ENCODE peak calls at places on chromosomes 12 and 14, in nine cellular contexts. Q, B, Z, U, K, I, J, A and V are unnamed samples.

GRCh38 chr12:30756074-30756473 is 1.3 kb upstream of the CAPRIN2 start:
- DNase-seq in K (no peak), I (no peak), Q (no peak), A (no peak), U (no peak), J (no peak), B (no peak), Z (no peak), V (no peak)

GRCh38 chr14:100826371-100827139 is 637 bp downstream of the MEG3 start:
- DNase-seq in J (peak; percentile 15), Z (no peak), Q (no peak), B (no peak), U (no peak), A (no peak), I (no peak), K (no peak), V (no peak)

GRCh38 chr14:23930742-23931141 is 22.8 kb upstream of the DHRS4 start:
- DNase-seq in U (no peak), B (no peak), Q (no peak), A (no peak), J (peak; percentile 83), K (peak; percentile 7), I (no peak), Z (no peak), V (no peak)

GRCh38 chr14:61699092-61699491 is 3.8 kb downstream of the HIF1A start:
- DNase-seq in U (peak; percentile 41), J (peak; percentile 65), Z (no peak), Q (no peak), I (no peak), B (no peak), K (no peak), A (no peak), V (no peak)

GRCh38 chr12:2364566-2365165 is 311.9 kb downstream of the CACNA1C start:
- DNase-seq in K (no peak), B (no peak), A (peak; percentile 54), J (no peak), U (no peak), I (no peak), Q (no peak), Z (no peak), V (no peak)

GRCh38 chr14:37428954-37429353 is 166.1 kb downstream of the FOXA1 start:
- DNase-seq in K (peak; percentile 59), U (no peak), Q (no peak), B (no peak), A (no peak), J (no peak), Z (no peak), I (no peak), V (no peak)

GRCh38 chr14:90381011-90381790 is 15.6 kb upstream of the CALM1 start:
- DNase-seq in I (no peak), B (no peak), Q (no peak), Z (peak; percentile 36), A (no peak), U (no peak), J (peak; percentile 46), K (no peak), V (no peak)

GRCh38 chr14:52117433-52117832 is 48.6 kb upstream of the NID2 start:
- DNase-seq in A (no peak), Q (no peak), U (no peak), I (no peak), K (no peak), J (peak; percentile 42), Z (no peak), B (no peak), V (no peak)

GRCh38 chr12:81077329-81077685 is 572 bp upstream of the ACSS3 start:
- DNase-seq in Q (peak; percentile 66), I (peak; percentile 35), A (no peak), Z (peak; percentile 25), K (no peak), U (no peak), J (peak; percentile 29), B (no peak), V (no peak)

GRCh38 chr12:112813836-112814235 is 22.3 kb downstream of the RPH3A start:
- DNase-seq in U (no peak), B (no peak), J (no peak), A (no peak), I (no peak), Z (no peak), Q (no peak), K (no peak), V (no peak)

GRCh38 chr14:55352201-55352600 is 59.4 kb downstream of the ATG14 start:
- DNase-seq in J (no peak), I (no peak), U (no peak), K (no peak), Q (no peak), A (no peak), B (no peak), Z (no peak), V (no peak)

GRCh38 chr14:105805701-105806100 is 279.3 kb downstream of the TMEM121 start:
- DNase-seq in U (no peak), Z (no peak), Q (no peak), B (no peak), I (no peak), K (no peak), A (no peak), J (no peak), V (no peak)

GRCh38 chr14:99883866-99884650 is 90.8 kb downstream of the EML1 start:
- DNase-seq in I (no peak), B (no peak), J (no peak), U (no peak), Q (no peak), Z (no peak), A (no peak), K (no peak), V (no peak)

GRCh38 chr14:104243200-104243599 is 104.8 kb downstream of the KIF26A start:
- DNase-seq in Q (no peak), U (no peak), A (no peak), B (no peak), I (no peak), J (no peak), K (no peak), Z (no peak), V (no peak)

GRCh38 chr14:23105348-23105824 is 597 bp upstream of the CIROP start:
- DNase-seq in A (no peak), K (no peak), J (no peak), Q (no peak), B (no peak), I (no peak), U (no peak), Z (no peak), V (peak; percentile 3)

GRCh38 chr14:43786066-43786762 is 720.9 kb downstream of the FSCB start:
- DNase-seq in K (no peak), A (no peak), U (no peak), J (no peak), Q (no peak), I (no peak), Z (no peak), B (no peak), V (no peak)

GRCh38 chr12:49706351-49707126 is 666 bp downstream of the FMNL3 start:
- DNase-seq in I (peak; percentile 43), B (no peak), U (no peak), Z (no peak), K (no peak), Q (peak; percentile 43), A (peak; percentile 80), J (peak; percentile 44), V (peak; percentile 34)

GRCh38 chr12:97038859-97039258 is 131.8 kb downstream of the NEDD1 start:
- DNase-seq in U (no peak), K (peak; percentile 21), A (no peak), J (no peak), B (no peak), I (no peak), Q (no peak), Z (no peak), V (no peak)

GRCh38 chr12:132078190-132078589 is 65.9 kb downstream of the DDX51 start:
- DNase-seq in Q (no peak), U (no peak), Z (no peak), J (peak; percentile 91), B (no peak), A (no peak), I (no peak), K (peak; percentile 73), V (no peak)

GRCh38 chr12:132077322-132078100 is 66.6 kb downstream of the DDX51 start:
- DNase-seq in I (no peak), B (no peak), J (no peak), Q (no peak), U (no peak), K (no peak), A (no peak), Z (no peak), V (no peak)

GRCh38 chr12:132074216-132074615 is 69.9 kb downstream of the DDX51 start:
- DNase-seq in K (no peak), U (no peak), A (no peak), Q (no peak), B (no peak), I (no peak), Z (no peak), J (no peak), V (no peak)

GRCh38 chr12:132075714-132076553 is 68.2 kb downstream of the DDX51 start:
- DNase-seq in Q (no peak), J (no peak), K (no peak), Z (no peak), A (no peak), I (no peak), U (no peak), B (no peak), V (no peak)

GRCh38 chr12:132075026-132075713 is 68.9 kb downstream of the DDX51 start:
- DNase-seq in A (no peak), B (no peak), J (no peak), Z (no peak), U (no peak), Q (no peak), I (no peak), K (peak; percentile 21), V (no peak)
- TF ChIP-seq CTCF in A (no peak), B (no peak), J (peak; percentile 36), Z (no peak), U (peak; percentile 11), Q (no peak), I (no peak), K (peak; percentile 74), V (no peak)

GRCh38 chr12:57627504-57628279 is 5.3 kb downstream of the B4GALNT1 start:
- DNase-seq in J (no peak), B (no peak), K (no peak), A (peak; percentile 81), I (no peak), Z (peak; percentile 3), Q (peak; percentile 16), U (no peak), V (no peak)
- TF ChIP-seq CTCF in J (no peak), B (peak; percentile 30), K (no peak), A (no peak), I (no peak), Z (no peak), Q (peak; percentile 9), U (no peak), V (peak; percentile 17)

DNA sequence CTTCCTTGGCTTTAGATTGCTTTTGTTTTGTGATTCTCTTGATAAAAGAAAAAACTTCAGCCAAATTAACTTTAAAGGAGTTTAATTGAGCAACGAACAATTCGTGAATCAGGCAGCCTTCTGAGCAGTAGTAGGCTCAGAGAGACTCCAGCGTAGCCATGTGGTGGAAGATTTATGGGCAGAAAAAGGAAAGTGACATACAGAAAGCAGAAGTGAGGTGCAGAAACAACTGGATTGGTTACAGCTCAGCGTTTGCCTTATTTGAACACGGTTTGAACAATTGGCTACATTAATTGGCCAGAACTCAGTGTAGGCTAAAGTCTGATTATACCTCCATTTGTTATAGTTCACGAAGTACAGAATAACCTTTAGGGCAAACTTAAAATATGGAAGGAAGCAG is 208.9 kb downstream of the AEBP2 start:
- DNase-seq in J (no peak), Z (no peak), A (no peak), B (no peak), K (no peak), U (peak; percentile 14), I (no peak), Q (no peak), V (no peak)
- TF ChIP-seq CTCF in J (no peak), Z (no peak), A (no peak), B (no peak), K (no peak), U (no peak), I (no peak), Q (no peak), V (no peak)

GRCh38 chr12:5898874-5899273 is 46.2 kb downstream of the ANO2 start:
- DNase-seq in Q (no peak), K (peak; percentile 16), Z (no peak), J (no peak), A (no peak), U (no peak), B (no peak), I (no peak), V (no peak)
- TF ChIP-seq CTCF in Q (no peak), K (peak; percentile 36), Z (no peak), J (no peak), A (no peak), U (no peak), B (no peak), I (no peak), V (no peak)